ENCODE peak calls at places on chromosome 17, in six cellular contexts. Z, N, R, L, H and U are unnamed samples.

GRCh38 chr17:35254107-35254802 is 11.4 kb downstream of the SLFN5 start:
- DNase-seq in H (peak; percentile 98), N (peak; percentile 85), L (no peak), R (no peak), Z (no peak), U (no peak)

GRCh38 chr17:37816951-37817350 is 72.1 kb upstream of the HNF1B start:
- DNase-seq in L (no peak), H (peak; percentile 23), R (no peak), N (no peak), Z (no peak), U (peak; percentile 56)

GRCh38 chr17:77734371-77735050 is 224.0 kb upstream of the TNRC6C start:
- DNase-seq in N (peak; percentile 24), Z (peak; percentile 93), R (peak; percentile 60), L (no peak), H (peak; percentile 68), U (no peak)

GRCh38 chr17:78538033-78538776 is 39.0 kb downstream of the DNAH17 start:
- DNase-seq in Z (no peak), N (no peak), R (no peak), L (no peak), H (no peak), U (no peak)

GRCh38 chr17:74870512-74870911 is 2.3 kb downstream of the FDXR start:
- DNase-seq in Z (no peak), L (no peak), N (peak; percentile 45), R (no peak), H (peak; percentile 89), U (no peak)

GRCh38 chr17:74394977-74395376 is 27.7 kb downstream of the GPR142 start:
- DNase-seq in Z (no peak), H (no peak), R (no peak), N (no peak), L (no peak), U (no peak)

GRCh38 chr17:52837502-52837901 is 679.0 kb upstream of the CA10 start:
- DNase-seq in N (no peak), R (no peak), H (no peak), Z (no peak), L (no peak), U (no peak)

GRCh38 chr17:67452681-67453554 is 75.8 kb downstream of the PITPNC1 start:
- DNase-seq in L (no peak), N (no peak), H (no peak), Z (no peak), R (no peak), U (no peak)

GRCh38 chr17:49447603-49448325 is 33.1 kb upstream of the PHB1 start:
- DNase-seq in L (no peak), H (no peak), Z (no peak), N (no peak), R (no peak), U (no peak)

GRCh38 chr17:33756021-33756420 is 462.9 kb upstream of the ASIC2 start:
- DNase-seq in N (no peak), L (no peak), Z (no peak), R (no peak), H (no peak), U (no peak)

GRCh38 chr17:52227926-52228325 is 69.4 kb upstream of the CA10 start:
- DNase-seq in R (no peak), N (no peak), L (no peak), Z (no peak), H (no peak), U (no peak)

GRCh38 chr17:80703109-80703508 is 158.5 kb downstream of the RPTOR start:
- DNase-seq in L (no peak), R (no peak), N (no peak), Z (no peak), H (no peak), U (no peak)

GRCh38 chr17:49235896-49236295 is 5.3 kb upstream of the PHOSPHO1 start:
- DNase-seq in L (no peak), H (no peak), Z (no peak), N (no peak), R (no peak), U (no peak)

GRCh38 chr17:47808830-47809480 is 12.6 kb downstream of the OSBPL7 start:
- DNase-seq in L (no peak), H (no peak), N (no peak), Z (no peak), R (no peak), U (no peak)

GRCh38 chr17:49360796-49361128 is 1.3 kb downstream of the ZNF652 start:
- DNase-seq in N (no peak), H (no peak), Z (no peak), L (no peak), R (no peak), U (no peak)

GRCh38 chr17:46772879-46773620 is 45.4 kb downstream of the WNT3 start:
- DNase-seq in H (no peak), Z (no peak), N (no peak), R (no peak), L (no peak), U (peak; percentile 58)

GRCh38 chr17:59329558-59330313 is 1.7 kb upstream of the YPEL2 start:
- DNase-seq in Z (peak; percentile 61), N (peak; percentile 59), R (no peak), L (no peak), H (peak; percentile 81), U (peak; percentile 78)

GRCh38 chr17:39277110-39277509 is 51.4 kb upstream of the STAC2 start:
- DNase-seq in Z (no peak), N (no peak), R (no peak), L (no peak), H (no peak), U (peak; percentile 58)

GRCh38 chr17:38455288-38455915 is 27.1 kb downstream of the ARHGAP23 start:
- DNase-seq in R (no peak), N (no peak), H (no peak), L (no peak), Z (no peak), U (no peak)

GRCh38 chr17:65925606-65926307 is 266.2 kb downstream of the CEP112 start:
- DNase-seq in Z (no peak), N (no peak), H (no peak), L (no peak), R (no peak), U (no peak)

GRCh38 chr17:28878981-28879380 is 18.6 kb downstream of the FLOT2 start:
- DNase-seq in L (no peak), Z (no peak), N (no peak), R (no peak), H (peak; percentile 36), U (peak; percentile 81)

GRCh38 chr17:74190807-74191206 is 12.7 kb upstream of the RPL38 start:
- DNase-seq in H (no peak), N (no peak), Z (no peak), R (no peak), L (no peak), U (no peak)

GRCh38 chr17:60481604-60482003 is 44.4 kb downstream of the APPBP2 start:
- DNase-seq in R (no peak), L (no peak), Z (no peak), N (no peak), H (no peak), U (no peak)

GRCh38 chr17:8785547-8786412 is 13.4 kb downstream of the MFSD6L start:
- DNase-seq in L (peak; percentile 33), H (peak; percentile 68), R (no peak), N (peak; percentile 45), Z (peak; percentile 71), U (peak; percentile 81)

GRCh38 chr17:7982666-7983065 is 19.7 kb upstream of the GUCY2D start:
- DNase-seq in R (no peak), N (no peak), L (no peak), Z (no peak), H (peak; percentile 55), U (peak; percentile 45)

GRCh38 chr17:1573932-1574696 is 11.5 kb upstream of the PITPNA start:
- DNase-seq in R (peak; percentile 66), N (no peak), H (peak; percentile 76), L (peak; percentile 81), Z (peak; percentile 87), U (peak; percentile 92)

GRCh38 chr17:8875416-8875815 is 7.9 kb upstream of the PIK3R6 start:
- DNase-seq in R (no peak), L (no peak), Z (no peak), N (no peak), H (no peak), U (no peak)

GRCh38 chr17:65841116-65841515 is 279.7 kb upstream of the AXIN2 start:
- DNase-seq in Z (no peak), H (no peak), L (no peak), R (no peak), N (no peak), U (no peak)

GRCh38 chr17:48187867-48188608 is 80.5 kb downstream of the SNX11 start:
- DNase-seq in R (no peak), N (no peak), Z (no peak), L (no peak), H (no peak), U (no peak)

GRCh38 chr17:6426356-6427101 is 8.4 kb downstream of the AIPL1 start:
- DNase-seq in N (no peak), R (no peak), Z (no peak), H (no peak), L (no peak), U (no peak)

GRCh38 chr17:5557485-5557884 is 26.8 kb downstream of the NLRP1 start:
- DNase-seq in Z (no peak), R (no peak), L (no peak), H (peak; percentile 83), N (peak; percentile 19), U (no peak)

GRCh38 chr17:27928546-27928945 is 35.4 kb upstream of the LYRM9 start:
- DNase-seq in R (no peak), L (no peak), N (no peak), H (no peak), Z (no peak), U (no peak)

GRCh38 chr17:19534562-19535149 is 1.0 kb downstream of the SLC47A1 start:
- DNase-seq in Z (no peak), R (no peak), L (no peak), H (no peak), N (no peak), U (no peak)

GRCh38 chr17:7831233-7831632 is 2.8 kb upstream of the KDM6B start:
- DNase-seq in N (no peak), R (no peak), L (no peak), H (no peak), Z (no peak), U (no peak)

GRCh38 chr17:82791532-82791931 is 39.7 kb downstream of the TBCD start:
- DNase-seq in L (no peak), R (no peak), N (peak; percentile 66), H (peak; percentile 90), Z (no peak), U (no peak)

GRCh38 chr17:38600906-38601305 is 4.8 kb downstream of the SRCIN1 start:
- DNase-seq in N (no peak), Z (no peak), R (no peak), L (no peak), H (no peak), U (no peak)